ENCODE peak calls at places on chromosome 14, in eight cellular contexts. Z is MCF 10A, J is cardiac muscle cell, H is nephron progenitor cell, D is cardiac fibroblast, W is GM06990, A is dorsolateral prefrontal cortex, M is endothelial cell. K is an unnamed sample.

GRCh38 chr14:52222901-52223300 is 44.6 kb upstream of the PTGDR start:
- DNase-seq in Z (no peak), J (no peak), H (no peak), D (no peak), W (no peak), A (no peak), M (peak; percentile 8), K (no peak)

GRCh38 chr14:102525213-102526143 is 15.9 kb upstream of the ANKRD9 start:
- DNase-seq in Z (peak; percentile 83), J (peak; percentile 75), H (no peak), D (peak; percentile 75), W (no peak), A (no peak), M (no peak), K (peak; percentile 70)

GRCh38 chr14:53180272-53181221 is 27.4 kb upstream of the DDHD1 start:
- DNase-seq in Z (peak; percentile 4), J (peak; percentile 59), H (peak; percentile 12), D (peak; percentile 47), W (peak; percentile 59), A (no peak), M (no peak), K (no peak)

GRCh38 chr14:55353686-55354467 is 57.8 kb downstream of the ATG14 start:
- DNase-seq in Z (no peak), J (no peak), H (no peak), D (no peak), W (no peak), A (no peak), M (no peak), K (no peak)

GRCh38 chr14:93648440-93649168 is 139.7 kb downstream of the PRIMA1 start:
- DNase-seq in Z (peak; percentile 48), J (no peak), H (peak; percentile 12), D (no peak), W (no peak), A (no peak), M (peak; percentile 36), K (peak; percentile 40)

GRCh38 chr14:39491134-39491541 is 58.9 kb upstream of the FBXO33 start:
- DNase-seq in Z (peak; percentile 38), J (peak; percentile 57), H (no peak), D (peak; percentile 55), W (peak; percentile 15), A (no peak), M (no peak), K (peak; percentile 38)

GRCh38 chr14:71583246-71583645 is 349.0 kb upstream of the RGS6 start:
- DNase-seq in Z (no peak), J (no peak), H (no peak), D (no peak), W (no peak), A (no peak), M (no peak), K (peak; percentile 70)

GRCh38 chr14:57970175-57970574 is 104.3 kb upstream of the SLC35F4 start:
- DNase-seq in Z (no peak), J (no peak), H (no peak), D (no peak), W (no peak), A (no peak), M (no peak), K (no peak)

GRCh38 chr14:32366256-32366655 is 37.2 kb downstream of the AKAP6 start:
- DNase-seq in Z (no peak), J (peak; percentile 51), H (peak; percentile 3), D (peak; percentile 55), W (no peak), A (peak; percentile 52), M (no peak), K (no peak)

GRCh38 chr14:80805136-80805535 is 136.4 kb downstream of the CEP128 start:
- DNase-seq in Z (no peak), J (no peak), H (no peak), D (no peak), W (no peak), A (no peak), M (no peak), K (no peak)

GRCh38 chr14:52328286-52328685 is 14.2 kb downstream of the PTGER2 start:
- DNase-seq in Z (peak; percentile 58), J (peak; percentile 40), H (no peak), D (no peak), W (no peak), A (no peak), M (no peak), K (no peak)

GRCh38 chr14:98242903-98243302 is 1029.1 kb downstream of the BCL11B start:
- DNase-seq in Z (no peak), J (no peak), H (no peak), D (no peak), W (no peak), A (no peak), M (no peak), K (no peak)

GRCh38 chr14:68167019-68167716 is 347.6 kb downstream of the RAD51B start:
- DNase-seq in Z (no peak), J (no peak), H (no peak), D (no peak), W (no peak), A (no peak), M (no peak), K (no peak)

GRCh38 chr14:58898655-58899316 is 261.0 kb downstream of the DACT1 start:
- DNase-seq in Z (peak; percentile 63), J (peak; percentile 91), H (no peak), D (peak; percentile 80), W (no peak), A (no peak), M (no peak), K (no peak)

GRCh38 chr14:104657563-104658324 is 31.7 kb upstream of the INF2 start:
- DNase-seq in Z (no peak), J (no peak), H (no peak), D (no peak), W (peak; percentile 77), A (no peak), M (no peak), K (peak; percentile 84)

GRCh38 chr14:74973003-74973614 is 17.7 kb upstream of the PGF start:
- DNase-seq in Z (no peak), J (peak; percentile 61), H (no peak), D (peak; percentile 38), W (no peak), A (no peak), M (peak; percentile 59), K (peak; percentile 74)

GRCh38 chr14:67746927-67747326 is 45.2 kb downstream of the RDH12 start:
- DNase-seq in Z (no peak), J (no peak), H (no peak), D (no peak), W (no peak), A (no peak), M (no peak), K (no peak)

GRCh38 chr14:26204362-26204953 is 393.4 kb downstream of the NOVA1 start:
- DNase-seq in Z (no peak), J (peak; percentile 38), H (no peak), D (peak; percentile 27), W (no peak), A (peak; percentile 5), M (peak; percentile 30), K (no peak)

GRCh38 chr14:49173765-49174373 is 412.3 kb downstream of the RPS29 start:
- DNase-seq in Z (peak; percentile 75), J (peak; percentile 82), H (peak; percentile 73), D (peak; percentile 83), W (peak; percentile 12), A (no peak), M (peak; percentile 79), K (peak; percentile 72)

GRCh38 chr14:22300646-22301045 is 288.4 kb downstream of the DAD1 start:
- DNase-seq in Z (no peak), J (no peak), H (no peak), D (no peak), W (no peak), A (no peak), M (no peak), K (no peak)

GRCh38 chr14:22304324-22304723 is 284.7 kb downstream of the DAD1 start:
- DNase-seq in Z (no peak), J (no peak), H (peak; percentile 49), D (no peak), W (no peak), A (no peak), M (no peak), K (no peak)

GRCh38 chr14:22305563-22306127 is 283.4 kb downstream of the DAD1 start:
- DNase-seq in Z (no peak), J (no peak), H (no peak), D (no peak), W (no peak), A (no peak), M (no peak), K (peak; percentile 26)

DNA sequence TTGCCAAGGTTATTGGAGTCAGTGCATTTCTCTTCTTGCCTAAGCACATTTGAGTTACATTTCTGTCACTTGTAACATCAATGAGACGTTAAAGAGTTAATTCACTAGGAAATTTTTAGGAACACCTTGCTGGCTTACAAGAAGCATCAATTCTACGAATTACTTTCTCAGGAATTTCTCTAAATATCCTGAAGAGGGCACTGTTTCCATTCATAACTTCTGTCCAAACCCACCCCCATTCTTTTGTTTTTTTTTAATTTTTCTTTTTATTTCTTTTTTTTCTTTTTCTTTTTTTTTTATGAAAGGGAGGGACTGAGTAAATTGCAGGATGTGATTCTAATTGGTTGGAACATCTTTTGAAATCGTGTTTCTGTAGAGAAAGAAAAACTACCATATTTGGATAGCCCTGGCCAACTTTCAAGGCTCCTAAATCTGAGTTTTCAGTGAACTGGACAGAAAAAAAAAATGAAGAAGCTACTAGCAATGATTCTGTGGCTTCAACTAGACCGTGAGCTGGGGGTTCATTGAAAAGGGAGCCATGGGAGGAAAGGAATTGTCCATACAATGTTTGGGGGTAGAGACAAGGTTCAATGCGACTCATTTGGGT is 285.3 kb downstream of the DAD1 start:
- DNase-seq in Z (peak; percentile 15), J (peak; percentile 28), H (no peak), D (peak; percentile 18), W (no peak), A (no peak), M (no peak), K (peak; percentile 25)
- TF ChIP-seq CTCF in Z (peak; percentile 52), J (peak; percentile 41), H (peak; percentile 57), D (peak; percentile 45), W (peak; percentile 49), A (peak; percentile 65), M (peak; percentile 72), K (peak; percentile 10)

GRCh38 chr14:95142208-95142607 is 15.1 kb downstream of the DICER1 start:
- DNase-seq in Z (no peak), J (no peak), H (no peak), D (no peak), W (no peak), A (no peak), M (no peak), K (no peak)
- TF ChIP-seq CTCF in Z (no peak), J (no peak), H (no peak), D (no peak), W (no peak), A (no peak), M (no peak), K (no peak)

DNA sequence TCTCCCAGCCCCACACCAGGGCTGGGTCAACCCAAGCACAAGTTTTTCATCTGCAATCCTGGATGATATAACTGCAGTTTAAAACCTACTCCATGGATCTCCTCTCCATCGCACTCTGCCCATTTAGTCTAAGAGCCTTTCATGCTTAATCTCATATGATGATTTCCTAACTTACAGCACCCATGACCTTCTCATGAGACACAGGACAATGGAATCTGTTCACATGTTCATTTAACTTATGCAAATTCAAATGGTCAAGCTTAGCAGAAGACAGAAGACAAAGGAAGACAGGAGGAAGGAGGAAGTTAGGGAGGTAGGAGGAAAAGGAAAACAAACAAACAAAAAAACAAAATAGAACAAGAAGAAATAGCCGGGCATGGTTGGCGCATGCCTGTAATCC is 64.6 kb upstream of the PNMA1 start:
- DNase-seq in Z (no peak), J (no peak), H (no peak), D (no peak), W (no peak), A (no peak), M (no peak), K (no peak)
- TF ChIP-seq CTCF in Z (no peak), J (no peak), H (no peak), D (no peak), W (no peak), A (no peak), M (no peak), K (no peak)

GRCh38 chr14:37890095-37890494 is 294.7 kb downstream of the TTC6 start:
- DNase-seq in Z (no peak), J (no peak), H (no peak), D (no peak), W (no peak), A (no peak), M (no peak), K (no peak)
- TF ChIP-seq CTCF in Z (no peak), J (peak; percentile 28), H (peak; percentile 16), D (no peak), W (no peak), A (no peak), M (peak; percentile 47), K (no peak)

K was measured in NB4.